ENCODE peak calls at places on chromosomes 16 and 17, in eight cellular contexts. Y, F, I, Z, S, K, R and V are unnamed samples.

GRCh38 chr17:62781356-62781755 is 26.8 kb downstream of the MARCHF10 start:
- DNase-seq in S (no peak), I (no peak), Z (no peak), R (no peak), K (no peak), F (no peak), Y (no peak), V (no peak)

GRCh38 chr16:55035037-55035436 is 104.4 kb downstream of the IRX5 start:
- DNase-seq in R (no peak), Y (peak; percentile 9), S (peak; percentile 62), I (no peak), Z (no peak), K (no peak), F (no peak), V (no peak)

GRCh38 chr16:24873028-24873427 is 27.3 kb downstream of the SLC5A11 start:
- DNase-seq in F (no peak), R (no peak), I (no peak), K (no peak), S (no peak), Y (no peak), Z (no peak), V (no peak)

GRCh38 chr17:17752822-17753448 is 71.7 kb downstream of the RAI1 start:
- DNase-seq in K (no peak), F (no peak), Y (no peak), S (peak; percentile 62), Z (no peak), I (no peak), R (no peak), V (no peak)

GRCh38 chr17:37476431-37477130 is 13.1 kb upstream of the DUSP14 start:
- DNase-seq in S (peak; percentile 44), K (no peak), Z (no peak), F (no peak), R (no peak), I (peak; percentile 26), Y (peak; percentile 60), V (peak; percentile 50)

GRCh38 chr16:1078579-1079021 is 6.1 kb downstream of the SSTR5 start:
- DNase-seq in Z (peak; percentile 53), F (peak; percentile 83), S (no peak), K (peak; percentile 90), I (peak; percentile 3), Y (peak; percentile 76), R (no peak), V (no peak)

GRCh38 chr16:65497571-65497970 is 375.7 kb upstream of the CDH11 start:
- DNase-seq in S (no peak), F (peak; percentile 16), K (no peak), Y (no peak), I (no peak), R (no peak), Z (peak; percentile 2), V (no peak)

GRCh38 chr16:11094838-11095565 is 150.6 kb downstream of the CLEC16A start:
- DNase-seq in F (no peak), S (no peak), K (no peak), Y (no peak), R (no peak), Z (no peak), I (no peak), V (no peak)

GRCh38 chr17:38403491-38403890 is 24.8 kb upstream of the ARHGAP23 start:
- DNase-seq in R (no peak), S (peak; percentile 67), Z (no peak), K (no peak), F (no peak), Y (no peak), I (no peak), V (no peak)

GRCh38 chr17:7756968-7757367 is 39.4 kb downstream of the DNAH2 start:
- DNase-seq in S (no peak), R (no peak), I (no peak), K (no peak), Y (no peak), F (no peak), Z (no peak), V (no peak)

GRCh38 chr17:40936437-40936971 is 942 bp downstream of the KRT23 start:
- DNase-seq in Z (peak; percentile 11), I (no peak), K (no peak), Y (no peak), S (no peak), R (no peak), F (no peak), V (no peak)

GRCh38 chr17:32256012-32256694 is 9.5 kb upstream of the RHBDL3 start:
- DNase-seq in R (no peak), K (no peak), S (no peak), Y (no peak), Z (no peak), F (no peak), I (no peak), V (no peak)

GRCh38 chr17:17141860-17142552 is 64.1 kb downstream of the PLD6 start:
- DNase-seq in I (no peak), R (no peak), Y (no peak), F (peak; percentile 82), S (peak; percentile 47), Z (no peak), K (no peak), V (no peak)

GRCh38 chr16:30761427-30761927 is 385 bp downstream of the CFAP119 start:
- DNase-seq in F (peak; percentile 57), I (no peak), R (no peak), Z (peak; percentile 10), S (peak; percentile 61), K (no peak), Y (peak; percentile 51), V (no peak)

GRCh38 chr17:42268236-42268635 is 8.0 kb downstream of the STAT5B start:
- DNase-seq in K (no peak), Y (no peak), I (no peak), F (no peak), R (no peak), Z (no peak), S (no peak), V (no peak)

GRCh38 chr16:54270711-54271110 is 15.9 kb downstream of the IRX3 start:
- DNase-seq in Z (no peak), Y (no peak), K (no peak), S (no peak), F (no peak), I (no peak), R (no peak), V (no peak)

GRCh38 chr17:31339906-31340661 is 18.7 kb upstream of the EVI2A start:
- DNase-seq in K (no peak), F (peak; percentile 66), Y (no peak), Z (no peak), I (no peak), S (no peak), R (no peak), V (peak; percentile 50)

GRCh38 chr16:53417011-53417410 is 17.3 kb upstream of the RBL2 start:
- DNase-seq in S (peak; percentile 20), K (no peak), I (no peak), R (no peak), Y (no peak), Z (no peak), F (peak; percentile 53), V (no peak)

GRCh38 chr17:27218719-27219488 is 75.0 kb upstream of the WSB1 start:
- DNase-seq in S (no peak), K (no peak), I (no peak), F (no peak), R (peak; percentile 55), Z (no peak), Y (no peak), V (no peak)

GRCh38 chr16:89023151-89023551 is 46.1 kb upstream of the CBFA2T3 start:
- DNase-seq in Z (no peak), K (peak; percentile 43), Y (no peak), S (no peak), F (no peak), I (no peak), R (no peak), V (no peak)

GRCh38 chr16:67190448-67191399 is 788 bp upstream of the EXOC3L1 start:
- DNase-seq in S (no peak), F (no peak), Y (no peak), K (no peak), R (no peak), I (no peak), Z (no peak), V (no peak)

GRCh38 chr16:15403392-15403995 is 7.9 kb downstream of the MPV17L start:
- DNase-seq in Z (no peak), I (no peak), F (no peak), S (peak; percentile 51), Y (peak; percentile 25), K (no peak), R (no peak), V (no peak)

GRCh38 chr17:3603119-3603869 is 5.9 kb downstream of the TRPV1 start:
- DNase-seq in K (no peak), I (no peak), S (no peak), F (peak; percentile 67), Z (peak; percentile 71), Y (peak; percentile 39), R (no peak), V (peak; percentile 62)

GRCh38 chr16:31213877-31214704 is at the start of gene TRIM72:
- DNase-seq in I (no peak), R (no peak), S (no peak), Y (no peak), K (no peak), Z (no peak), F (no peak), V (no peak)

GRCh38 chr17:49836111-49837030 is 11.5 kb downstream of the TAC4 start:
- DNase-seq in F (no peak), Z (peak; percentile 93), R (no peak), S (peak; percentile 47), K (no peak), Y (no peak), I (no peak), V (no peak)

GRCh38 chr17:50133769-50134099 is 3.8 kb upstream of the SAMD14 start:
- DNase-seq in F (no peak), K (no peak), R (no peak), I (no peak), Y (no peak), Z (no peak), S (no peak), V (no peak)

GRCh38 chr16:50213939-50214519 is 52.3 kb upstream of the ADCY7 start:
- DNase-seq in Z (peak; percentile 75), F (peak; percentile 21), R (no peak), Y (no peak), K (no peak), I (peak; percentile 1), S (peak; percentile 50), V (no peak)

GRCh38 chr17:79201119-79201518 is 126.5 kb downstream of the ENGASE start:
- DNase-seq in K (no peak), R (no peak), I (no peak), Z (no peak), F (no peak), S (no peak), Y (no peak), V (no peak)

GRCh38 chr16:81547194-81547918 is 102.7 kb downstream of the CMIP start:
- DNase-seq in I (no peak), F (no peak), K (peak; percentile 55), Z (no peak), Y (no peak), S (no peak), R (no peak), V (no peak)

GRCh38 chr17:68207651-68208253 is 40.1 kb upstream of the AMZ2 start:
- DNase-seq in Z (no peak), F (no peak), S (no peak), Y (no peak), R (peak; percentile 55), I (no peak), K (peak; percentile 69), V (no peak)

GRCh38 chr17:20153231-20153630 is 144.1 kb downstream of the SPECC1 start:
- DNase-seq in Y (no peak), F (no peak), S (no peak), R (no peak), Z (no peak), K (no peak), I (no peak), V (no peak)